ENCODE peak calls at places on chromosomes 16 and 17, in four cellular contexts. S, H, P and X are unnamed samples.

GRCh38 chr17:72976971-72977767 is 115.3 kb downstream of the SLC39A11 start:
- DNase-seq in S (no peak), H (peak), P (peak), X (peak)

GRCh38 chr17:49976163-49976827 is 7.3 kb downstream of the DLX4 start:
- DNase-seq in S (no peak), H (no peak), P (no peak), X (no peak)

GRCh38 chr17:35713069-35713728 is 18.2 kb upstream of the RASL10B start:
- DNase-seq in S (no peak), H (peak), P (peak), X (peak)

GRCh38 chr17:82386256-82386831 is 14.8 kb downstream of the UTS2R start:
- DNase-seq in S (no peak), H (no peak), P (no peak), X (no peak)

GRCh38 chr17:82134101-82134500 is 36.1 kb upstream of the FASN start:
- DNase-seq in S (no peak), H (no peak), P (no peak), X (peak)

GRCh38 chr17:17913695-17914332 is 58.4 kb downstream of the TOM1L2 start:
- DNase-seq in S (peak), H (peak), P (no peak), X (peak)

GRCh38 chr16:48117217-48118105 is 38.3 kb downstream of the ABCC12 start:
- DNase-seq in S (peak), H (peak), P (peak), X (peak)

GRCh38 chr17:10557422-10557821 is 8.0 kb upstream of the MYH2 start:
- DNase-seq in S (no peak), H (no peak), P (no peak), X (peak)

GRCh38 chr17:66337866-66338472 is 35.6 kb downstream of the PRKCA start:
- DNase-seq in S (no peak), H (peak), P (no peak), X (no peak)

GRCh38 chr16:89320717-89321501 is 103.4 kb downstream of the ZNF778 start:
- DNase-seq in S (no peak), H (peak), P (peak), X (peak)

GRCh38 chr16:14007460-14007859 is 63.7 kb upstream of the MRTFB start:
- DNase-seq in S (no peak), H (peak), P (no peak), X (peak)

GRCh38 chr17:31582151-31582907 is 190.9 kb downstream of the RAB11FIP4 start:
- DNase-seq in S (no peak), H (peak), P (no peak), X (peak)

GRCh38 chr16:89363621-89364393 is 126.6 kb downstream of the ANKRD11 start:
- DNase-seq in S (no peak), H (peak), P (no peak), X (peak)

GRCh38 chr17:67421869-67422273 is 44.8 kb downstream of the PITPNC1 start:
- DNase-seq in S (no peak), H (peak), P (no peak), X (peak)

GRCh38 chr16:57091200-57091989 is 988 bp upstream of the CPNE2 start:
- DNase-seq in S (no peak), H (peak), P (peak), X (peak)

GRCh38 chr17:77869041-77869595 is 89.4 kb upstream of the TNRC6C start:
- DNase-seq in S (no peak), H (no peak), P (no peak), X (no peak)

GRCh38 chr16:4403133-4403949 is 13.1 kb downstream of the CORO7 start:
- DNase-seq in S (no peak), H (no peak), P (no peak), X (no peak)

GRCh38 chr17:49434821-49435581 is 20.3 kb upstream of the PHB1 start:
- DNase-seq in S (peak), H (peak), P (peak), X (peak)

GRCh38 chr16:89052824-89053724 is 40.6 kb upstream of the ACSF3 start:
- DNase-seq in S (no peak), H (peak), P (no peak), X (no peak)

GRCh38 chr16:1791256-1791942 is 2.1 kb downstream of the IGFALS start:
- DNase-seq in S (no peak), H (no peak), P (no peak), X (no peak)

GRCh38 chr17:18267927-18268711 is 7.7 kb downstream of the MIEF2 start:
- DNase-seq in S (no peak), H (peak), P (peak), X (peak)

GRCh38 chr17:31726980-31727427 is 132.0 kb downstream of the COPRS start:
- DNase-seq in S (no peak), H (peak), P (no peak), X (peak)

GRCh38 chr16:66911112-66911511 is 7.6 kb downstream of the CDH16 start:
- DNase-seq in S (no peak), H (no peak), P (no peak), X (no peak)

GRCh38 chr17:50154604-50155003 is 4.1 kb upstream of the PPP1R9B start:
- DNase-seq in S (no peak), H (no peak), P (no peak), X (no peak)

GRCh38 chr17:35797918-35798317 is 2.5 kb upstream of the MMP28 start:
- DNase-seq in S (no peak), H (no peak), P (no peak), X (no peak)

GRCh38 chr17:75976175-75976848 is 2.7 kb downstream of the ACOX1 start:
- DNase-seq in S (no peak), H (no peak), P (no peak), X (no peak)

GRCh38 chr17:1999557-2000251 is 25.4 kb downstream of the RTN4RL1 start:
- DNase-seq in S (no peak), H (no peak), P (peak), X (peak)

GRCh38 chr16:54286330-54287017 is at the start of gene IRX3:
- DNase-seq in S (no peak), H (peak), P (peak), X (peak)

GRCh38 chr16:29897333-29897732 is 2.0 kb downstream of the SEZ6L2 start:
- DNase-seq in S (no peak), H (no peak), P (no peak), X (no peak)

DNA sequence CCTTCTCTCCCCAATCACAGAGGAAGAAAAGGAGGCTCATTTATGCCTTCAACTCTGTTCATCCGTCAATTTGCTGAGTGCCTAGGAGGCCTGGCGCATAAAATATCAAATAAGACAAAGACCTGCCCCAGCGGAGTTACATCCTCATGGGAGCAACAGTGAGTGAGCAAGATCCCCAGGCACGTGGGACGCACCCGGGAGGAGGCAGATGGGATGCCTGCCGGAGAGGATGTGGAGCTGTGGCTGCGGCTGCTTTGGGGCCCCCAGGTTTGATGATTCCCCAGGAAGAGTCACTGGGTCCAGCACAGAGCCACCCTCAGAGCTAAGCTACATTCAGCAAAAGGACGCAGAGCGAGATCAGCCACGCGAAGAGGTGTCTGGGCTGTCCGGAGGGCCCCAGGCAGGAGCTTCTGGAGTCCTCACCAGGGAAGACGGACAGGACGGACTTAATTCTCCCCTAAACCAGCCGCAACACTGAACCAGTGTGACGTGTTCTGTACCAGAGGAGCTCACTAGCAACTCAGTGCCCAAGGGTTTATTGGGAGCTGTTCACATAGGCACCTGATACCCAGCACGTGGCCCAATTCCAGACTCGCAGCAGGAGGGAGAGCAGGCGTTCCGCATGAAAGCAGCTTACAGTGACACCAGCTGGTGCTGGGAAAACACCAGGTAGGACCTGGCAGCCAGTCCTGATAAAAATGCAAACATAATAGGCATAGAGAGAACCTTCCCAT is 11.2 kb downstream of the CA5A start:
- DNase-seq in S (no peak), H (no peak), P (no peak), X (no peak)
- TF ChIP-seq CTCF in S (no peak), H (no peak), P (no peak), X (no peak)

GRCh38 chr17:45145035-45145389 is 3.3 kb upstream of the HEXIM1 start:
- DNase-seq in S (no peak), H (no peak), P (no peak), X (no peak)
- H3K4me3 ChIP-seq in S (no peak), H (no peak), P (no peak), X (no peak)

GRCh38 chr17:48131216-48131824 is 23.8 kb downstream of the SNX11 start:
- DNase-seq in S (peak), H (peak), P (peak), X (peak)

GRCh38 chr17:48139948-48140347 is 32.4 kb downstream of the SNX11 start:
- DNase-seq in S (no peak), H (no peak), P (no peak), X (peak)

GRCh38 chr17:48137658-48138057 is 30.1 kb downstream of the SNX11 start:
- DNase-seq in S (no peak), H (no peak), P (no peak), X (no peak)

GRCh38 chr17:48132375-48132774 is 24.8 kb downstream of the SNX11 start:
- DNase-seq in S (no peak), H (no peak), P (no peak), X (no peak)

DNA sequence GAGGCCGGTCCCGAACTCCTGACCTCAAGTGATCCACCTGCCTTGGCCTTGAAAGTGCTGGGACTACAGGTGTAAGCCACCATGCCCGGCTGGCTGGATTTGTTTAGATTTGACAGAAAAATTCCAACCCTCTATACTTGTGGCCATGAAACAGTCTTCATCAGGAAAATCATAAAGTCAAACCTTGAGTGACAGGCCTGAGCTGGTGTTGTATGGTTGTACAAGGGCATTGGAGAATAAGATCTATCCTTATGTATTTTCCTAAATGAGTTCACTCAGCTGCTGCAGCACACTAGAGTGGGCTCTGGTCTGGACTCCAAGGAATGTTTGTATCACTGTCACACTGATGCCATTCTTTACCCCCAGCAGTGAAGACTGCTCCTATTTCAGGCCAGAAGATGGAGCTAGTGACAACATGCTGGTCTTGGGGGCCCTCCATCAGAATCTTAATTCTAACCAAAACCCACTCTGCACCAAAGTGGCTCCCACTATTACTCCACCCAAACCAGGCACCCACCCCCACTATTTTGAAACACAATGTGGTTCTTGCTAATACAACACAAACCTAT is 27.4 kb downstream of the SNX11 start:
- DNase-seq in S (peak), H (no peak), P (no peak), X (no peak)
- TF ChIP-seq CTCF in S (peak), H (peak), P (peak), X (peak)

DNA sequence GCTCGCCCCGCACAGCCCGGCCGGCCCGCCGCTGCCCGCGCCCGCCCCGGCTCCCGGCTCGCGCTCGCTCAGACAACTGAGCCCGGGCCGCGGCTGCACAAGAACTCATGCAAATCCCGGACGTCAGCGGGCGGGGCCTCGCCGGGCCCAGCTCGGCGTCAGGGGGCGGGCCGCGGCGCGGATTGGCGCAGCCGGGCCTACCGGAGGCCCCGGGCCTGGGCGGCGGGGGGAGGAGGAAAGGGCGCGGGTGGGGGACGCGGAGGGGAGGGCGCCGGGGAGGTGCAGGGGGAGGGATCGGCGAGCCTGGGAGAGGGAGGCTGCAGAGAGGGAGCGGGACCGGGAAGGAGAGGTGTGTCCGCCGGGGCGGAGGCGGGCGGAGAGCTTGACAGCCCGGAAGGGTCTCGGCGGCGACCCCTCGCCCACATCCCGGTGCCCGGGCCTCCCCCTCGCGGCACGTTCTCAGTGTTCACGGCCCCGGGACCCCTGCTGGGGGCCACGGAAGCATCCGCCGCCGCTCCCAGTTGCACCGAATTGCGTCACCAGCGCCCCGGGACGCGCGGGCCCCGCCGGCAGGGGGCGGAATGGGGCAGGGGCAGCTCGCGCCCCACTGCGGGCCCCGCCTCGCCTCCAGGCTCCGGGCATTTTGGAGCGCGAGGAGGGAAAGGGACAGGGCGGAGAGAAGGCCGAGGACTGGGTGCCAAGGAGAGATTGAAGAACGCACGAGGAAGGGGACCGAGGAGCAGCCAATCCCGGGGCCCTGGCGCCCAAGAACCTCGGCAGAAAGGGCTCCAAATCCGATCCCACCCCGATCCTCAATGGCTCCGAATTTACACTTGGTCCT is at the start of gene CBX4:
- DNase-seq in S (peak), H (peak), P (peak), X (peak)
- H3K4me3 ChIP-seq in S (peak), H (peak), P (peak), X (peak)